ENCODE peak calls at places on chromosomes 1 and 21, in nine cellular contexts. L, D, F, O, N, P, Y, T and E are unnamed samples.

GRCh38 chr1:228308085-228308601 is 98.5 kb downstream of the TRIM11 start:
- DNase-seq in F (no peak), D (no peak), Y (no peak), L (no peak), T (no peak), O (no peak), P (no peak), N (no peak), E (no peak)

GRCh38 chr1:246110343-246111219 is 396.5 kb downstream of the SMYD3 start:
- DNase-seq in N (peak; percentile 54), D (no peak), Y (peak; percentile 16), L (no peak), T (no peak), F (no peak), P (no peak), O (no peak), E (no peak)

GRCh38 chr1:47524272-47524671 is 86.4 kb downstream of the FOXD2 start:
- DNase-seq in O (no peak), T (no peak), Y (no peak), L (no peak), D (no peak), N (no peak), P (no peak), F (no peak), E (no peak)

GRCh38 chr1:204278254-204278653 is 64.5 kb upstream of the GOLT1A start:
- DNase-seq in O (no peak), Y (no peak), L (no peak), P (no peak), N (no peak), T (no peak), F (no peak), D (no peak), E (no peak)

GRCh38 chr1:228486596-228487335 is 416 bp upstream of the RNF187 start:
- DNase-seq in N (peak; percentile 95), T (peak; percentile 90), P (peak; percentile 81), L (no peak), Y (peak; percentile 85), D (no peak), O (peak; percentile 74), F (peak; percentile 82), E (peak; percentile 34)

GRCh38 chr1:171128463-171128862 is 37.8 kb downstream of the FMO3 start:
- DNase-seq in D (no peak), T (no peak), P (no peak), N (no peak), O (no peak), Y (no peak), L (no peak), F (no peak), E (no peak)

GRCh38 chr21:33203371-33203724 is 26.4 kb upstream of the IFNAR2 start:
- DNase-seq in Y (no peak), D (no peak), O (no peak), T (no peak), L (no peak), P (no peak), F (no peak), N (no peak), E (no peak)

GRCh38 chr1:46517010-46517600 is 27.5 kb downstream of the DMBX1 start:
- DNase-seq in L (no peak), P (peak; percentile 69), F (no peak), T (no peak), N (peak; percentile 82), Y (no peak), D (no peak), O (no peak), E (no peak)

GRCh38 chr1:110617589-110617988 is 11.4 kb upstream of the KCNA2 start:
- DNase-seq in P (no peak), Y (no peak), N (no peak), F (no peak), O (no peak), T (no peak), D (no peak), L (no peak), E (no peak)

GRCh38 chr1:181632960-181633359 is 149.6 kb downstream of the CACNA1E start:
- DNase-seq in D (no peak), F (no peak), T (no peak), L (no peak), O (no peak), P (no peak), N (no peak), Y (no peak), E (no peak)

GRCh38 chr1:11701551-11701961 is 10.0 kb downstream of the DRAXIN start:
- DNase-seq in L (no peak), D (no peak), N (peak; percentile 42), F (no peak), P (no peak), Y (no peak), T (no peak), O (no peak), E (no peak)

GRCh38 chr1:156420209-156421061 is 51.4 kb downstream of the RHBG start:
- DNase-seq in P (no peak), L (peak; percentile 43), T (no peak), N (peak; percentile 54), F (no peak), Y (no peak), D (no peak), O (no peak), E (no peak)
- TF ChIP-seq CTCF in P (no peak), L (peak; percentile 4), T (no peak), N (no peak), F (no peak), Y (no peak), D (no peak), O (no peak), E (no peak)

DNA sequence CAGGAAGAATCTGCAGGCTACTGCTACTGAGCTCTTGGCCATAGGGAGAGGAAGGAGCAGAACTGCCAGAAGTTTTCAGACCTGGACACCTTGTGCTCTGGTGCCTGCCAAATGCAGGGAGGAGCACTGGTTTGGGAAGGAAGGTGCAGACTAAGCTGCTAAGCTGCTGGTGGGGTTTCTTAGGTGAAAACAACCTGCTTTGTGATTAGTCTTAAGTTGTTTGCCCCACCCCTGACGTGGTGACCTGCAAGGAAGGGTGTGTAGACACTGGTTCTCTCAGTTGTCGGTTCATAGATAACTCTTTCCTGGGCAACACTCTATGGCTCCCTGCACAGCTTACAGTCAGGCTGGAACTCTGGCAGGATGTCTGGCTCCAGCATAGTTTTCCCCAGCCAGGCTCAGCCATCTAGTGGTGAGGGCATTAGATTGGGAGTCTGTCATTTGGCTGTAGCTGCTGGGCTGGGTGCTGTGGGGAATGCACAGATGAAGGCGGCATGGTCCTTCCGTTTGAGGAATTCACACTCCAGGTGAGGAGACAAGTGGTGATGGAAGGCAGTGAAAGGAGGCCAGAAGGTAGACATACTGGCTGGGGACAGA is 10.3 kb upstream of the S100A10 start:
- DNase-seq in N (peak; percentile 16), D (no peak), F (no peak), O (no peak), Y (no peak), L (no peak), P (no peak), T (no peak), E (no peak)
- TF ChIP-seq CTCF in N (peak; percentile 29), D (no peak), F (peak; percentile 50), O (peak; percentile 32), Y (peak; percentile 9), L (no peak), P (no peak), T (peak; percentile 28), E (no peak)

GRCh38 chr1:220732137-220732536 is 16.0 kb upstream of the MTARC2 start:
- DNase-seq in Y (no peak), O (no peak), N (no peak), D (no peak), L (no peak), P (no peak), T (no peak), F (no peak), E (no peak)

GRCh38 chr1:220732621-220733020 is 15.5 kb upstream of the MTARC2 start:
- DNase-seq in O (no peak), N (no peak), T (no peak), P (no peak), L (peak; percentile 20), F (no peak), Y (no peak), D (no peak), E (no peak)

GRCh38 chr1:220727523-220727922 is 20.6 kb upstream of the MTARC2 start:
- DNase-seq in L (no peak), D (no peak), Y (no peak), F (no peak), P (no peak), O (no peak), T (no peak), N (no peak), E (no peak)

DNA sequence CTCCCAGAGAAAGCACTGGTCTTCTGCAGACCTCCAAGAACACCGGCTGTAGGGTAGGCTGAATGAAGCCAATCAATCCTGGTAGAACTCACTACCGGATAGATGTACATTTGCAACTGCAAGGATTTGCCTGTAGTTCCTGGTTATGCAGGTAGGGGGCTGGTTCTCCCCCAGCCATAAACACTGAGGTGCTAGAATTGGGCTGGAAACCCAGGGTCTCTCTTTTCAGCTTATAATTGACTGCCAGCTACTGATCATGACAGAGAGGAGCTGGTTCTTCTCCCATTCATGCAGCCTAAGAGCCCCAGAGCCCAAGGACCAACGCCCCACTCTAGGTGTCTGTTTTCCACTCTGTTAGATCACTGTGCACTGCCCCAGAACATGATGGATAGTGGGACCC is 21.5 kb upstream of the MTARC2 start:
- DNase-seq in O (no peak), P (no peak), N (no peak), Y (no peak), L (no peak), D (no peak), F (no peak), T (no peak), E (no peak)
- TF ChIP-seq CTCF in O (peak; percentile 24), P (no peak), N (peak; percentile 45), Y (peak; percentile 36), L (peak; percentile 58), D (no peak), F (peak; percentile 34), T (peak; percentile 29), E (no peak)

GRCh38 chr1:225990705-225991464 is 8.3 kb downstream of the SDE2 start:
- DNase-seq in N (no peak), P (no peak), L (no peak), F (no peak), D (no peak), O (no peak), T (no peak), Y (no peak), E (no peak)

GRCh38 chr1:225981714-225982113 is 17.4 kb downstream of the SDE2 start:
- DNase-seq in T (no peak), Y (peak; percentile 6), D (no peak), L (no peak), O (no peak), N (no peak), F (no peak), P (no peak), E (no peak)

DNA sequence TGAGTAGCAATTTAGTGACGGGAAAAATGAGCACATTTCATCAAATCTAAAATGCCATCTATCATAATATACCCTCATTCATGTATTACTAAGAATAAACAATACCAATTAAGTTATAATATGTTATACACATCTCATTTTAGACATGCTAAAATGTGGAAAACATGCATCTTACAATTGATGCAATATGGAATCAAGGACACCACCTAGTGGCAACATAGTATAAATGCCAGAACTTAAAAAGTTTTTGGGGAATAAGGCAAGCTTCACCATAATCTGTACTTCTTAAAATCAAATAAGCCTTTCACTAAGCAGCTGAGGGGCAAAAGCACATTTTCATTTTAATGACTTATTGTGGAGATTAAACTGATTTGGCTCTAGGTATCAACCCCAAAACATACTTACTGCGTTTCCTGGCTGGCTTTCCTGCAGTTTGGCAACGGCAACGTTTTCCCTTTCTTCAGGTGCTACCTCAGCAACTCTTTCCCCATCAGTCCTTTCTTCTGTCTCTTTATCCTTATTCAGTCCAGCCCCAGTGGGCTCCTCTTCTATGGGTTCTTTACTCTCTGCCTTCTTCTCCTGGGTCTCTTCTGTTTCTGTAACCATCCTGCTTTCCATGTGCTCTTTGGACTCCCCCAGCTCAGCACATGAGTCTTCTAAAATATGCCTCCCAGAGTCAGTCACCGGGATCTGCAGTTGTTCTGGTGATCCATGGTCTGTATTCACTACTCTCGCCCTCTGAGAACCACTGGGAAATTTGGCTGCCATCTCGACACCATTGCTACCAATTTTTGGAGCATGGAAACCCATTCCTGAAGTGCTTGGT is 11.4 kb downstream of the SDE2 start:
- DNase-seq in L (no peak), P (peak; percentile 56), D (no peak), O (no peak), F (no peak), N (peak; percentile 35), Y (peak; percentile 71), T (peak; percentile 64), E (no peak)
- TF ChIP-seq CTCF in L (peak; percentile 93), P (peak; percentile 80), D (peak; percentile 70), O (peak; percentile 77), F (peak; percentile 79), N (peak; percentile 80), Y (peak; percentile 75), T (peak; percentile 75), E (peak; percentile 66)